ENCODE peak calls at places on chromosome 17, in seven cellular contexts. M is Peyer's patch, R is adrenal gland, G is tibial nerve, X is testis, E is lower leg skin, P is HCT116. K is an unnamed sample.

GRCh38 chr17:63150994-63151464 is 185.0 kb downstream of the TANC2 start:
- DNase-seq in M (no peak), R (no peak), G (no peak), X (no peak), E (no peak), P (no peak), K (no peak)

GRCh38 chr17:21119247-21119944 is 7.4 kb upstream of the DHRS7B start:
- DNase-seq in M (peak), R (peak), G (peak), X (peak), E (peak), P (peak), K (peak)

GRCh38 chr17:30344283-30345088 is 10.6 kb upstream of the TMIGD1 start:
- DNase-seq in M (no peak), R (peak), G (no peak), X (peak), E (no peak), P (no peak), K (no peak)

GRCh38 chr17:50806141-50806643 is 29.2 kb upstream of the WFIKKN2 start:
- DNase-seq in M (no peak), R (no peak), G (no peak), X (no peak), E (no peak), P (no peak), K (no peak)

GRCh38 chr17:2375406-2375805 is 25.5 kb downstream of the MNT start:
- DNase-seq in M (no peak), R (no peak), G (no peak), X (no peak), E (no peak), P (no peak), K (no peak)

GRCh38 chr17:2849327-2849670 is 53.1 kb downstream of the RAP1GAP2 start:
- DNase-seq in M (no peak), R (no peak), G (no peak), X (no peak), E (no peak), P (no peak), K (no peak)

GRCh38 chr17:4501295-4501949 is 2.7 kb downstream of the SPNS2 start:
- DNase-seq in M (no peak), R (no peak), G (no peak), X (no peak), E (no peak), P (no peak), K (peak)

GRCh38 chr17:46788300-46788699 is 30.2 kb downstream of the WNT3 start:
- DNase-seq in M (no peak), R (no peak), G (no peak), X (no peak), E (no peak), P (no peak), K (no peak)

GRCh38 chr17:49998836-49999511 is 4.0 kb upstream of the DLX3 start:
- DNase-seq in M (no peak), R (no peak), G (no peak), X (no peak), E (no peak), P (no peak), K (no peak)

GRCh38 chr17:75262112-75262606 is 480 bp downstream of the MRPS7 start:
- DNase-seq in M (no peak), R (no peak), G (no peak), X (no peak), E (no peak), P (no peak), K (no peak)

GRCh38 chr17:819251-819650 is 37.1 kb downstream of the MRM3 start:
- DNase-seq in M (no peak), R (no peak), G (no peak), X (no peak), E (no peak), P (no peak), K (no peak)

GRCh38 chr17:31858647-31859486 is at the start of gene COPRS:
- DNase-seq in M (peak), R (peak), G (peak), X (peak), E (peak), P (peak), K (peak)

GRCh38 chr17:82598256-82599011 is 49.8 kb downstream of the WDR45B start:
- DNase-seq in M (no peak), R (no peak), G (no peak), X (no peak), E (no peak), P (no peak), K (no peak)

GRCh38 chr17:69305177-69305576 is 21.8 kb downstream of the ABCA5 start:
- DNase-seq in M (no peak), R (no peak), G (no peak), X (no peak), E (no peak), P (no peak), K (no peak)

GRCh38 chr17:81379523-81379942 is 15.7 kb upstream of the BAHCC1 start:
- DNase-seq in M (no peak), R (no peak), G (no peak), X (no peak), E (no peak), P (peak), K (no peak)

GRCh38 chr17:47280072-47280811 is 26.6 kb downstream of the ITGB3 start:
- DNase-seq in M (no peak), R (no peak), G (no peak), X (no peak), E (no peak), P (no peak), K (no peak)

GRCh38 chr17:66514227-66514806 is 211.9 kb downstream of the PRKCA start:
- DNase-seq in M (no peak), R (no peak), G (no peak), X (no peak), E (no peak), P (no peak), K (peak)

GRCh38 chr17:27733771-27734170 is 66.6 kb downstream of the NOS2 start:
- DNase-seq in M (no peak), R (no peak), G (no peak), X (no peak), E (no peak), P (no peak), K (no peak)

GRCh38 chr17:80717661-80718060 is 173.0 kb downstream of the RPTOR start:
- DNase-seq in M (no peak), R (no peak), G (no peak), X (no peak), E (no peak), P (no peak), K (no peak)

GRCh38 chr17:50533185-50533584 is 650 bp downstream of the EPN3 start:
- DNase-seq in M (no peak), R (no peak), G (no peak), X (no peak), E (no peak), P (no peak), K (peak)

GRCh38 chr17:81713004-81713555 is 996 bp downstream of the SLC25A10 start:
- DNase-seq in M (no peak), R (no peak), G (no peak), X (no peak), E (no peak), P (no peak), K (peak)

GRCh38 chr17:80725532-80725931 is 180.9 kb downstream of the RPTOR start:
- DNase-seq in M (no peak), R (no peak), G (no peak), X (no peak), E (no peak), P (no peak), K (no peak)

GRCh38 chr17:33200116-33200515 is 93.0 kb downstream of the ASIC2 start:
- DNase-seq in M (no peak), R (no peak), G (no peak), X (no peak), E (peak), P (no peak), K (no peak)

GRCh38 chr17:41352597-41353366 is 2.2 kb upstream of the KRT33A start:
- DNase-seq in M (no peak), R (no peak), G (no peak), X (no peak), E (no peak), P (no peak), K (no peak)

GRCh38 chr17:58756246-58757161 is 850 bp downstream of the PPM1E start:
- DNase-seq in M (no peak), R (peak), G (no peak), X (peak), E (no peak), P (no peak), K (no peak)

GRCh38 chr17:41735744-41736143 is 1.3 kb upstream of the HAP1 start:
- DNase-seq in M (no peak), R (no peak), G (no peak), X (no peak), E (no peak), P (no peak), K (no peak)

DNA sequence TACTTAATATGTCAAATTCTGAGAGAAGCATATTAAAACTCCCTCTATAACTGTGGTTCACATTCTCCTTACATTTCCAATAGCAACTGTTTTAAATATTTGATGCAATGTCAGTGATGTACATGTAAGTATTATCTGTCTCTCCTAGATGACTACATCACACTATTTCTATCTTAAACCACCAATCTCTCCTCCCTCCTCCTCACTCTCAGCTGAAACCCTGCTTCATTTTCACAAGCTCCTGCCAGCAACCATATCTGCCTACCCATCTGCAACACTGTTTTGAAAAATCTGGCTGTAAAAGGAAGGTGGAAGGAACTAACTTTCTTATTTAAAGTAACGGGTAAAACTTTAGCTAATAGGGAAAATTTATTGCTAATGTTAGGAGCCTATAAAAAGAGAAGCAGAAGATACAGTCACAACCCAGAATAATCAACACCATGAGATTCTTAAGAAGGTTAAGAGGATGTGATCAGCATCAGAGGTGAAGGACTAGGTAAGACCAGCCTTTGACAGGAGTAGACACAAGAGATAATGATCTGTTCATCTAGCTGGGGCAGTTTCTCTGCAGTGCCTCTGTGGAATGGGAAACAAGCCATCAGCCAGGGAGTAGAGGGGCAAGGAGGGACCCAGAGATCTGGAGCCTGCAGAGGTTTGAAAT is 31.0 kb downstream of the MYH10 start:
- DNase-seq in M (no peak), R (no peak), G (no peak), X (no peak), E (no peak), P (no peak), K (peak)
- TF ChIP-seq POLR2A in M (no peak), R (no peak), G (no peak), X (no peak), E (no peak), P (no peak), K (no peak)

DNA sequence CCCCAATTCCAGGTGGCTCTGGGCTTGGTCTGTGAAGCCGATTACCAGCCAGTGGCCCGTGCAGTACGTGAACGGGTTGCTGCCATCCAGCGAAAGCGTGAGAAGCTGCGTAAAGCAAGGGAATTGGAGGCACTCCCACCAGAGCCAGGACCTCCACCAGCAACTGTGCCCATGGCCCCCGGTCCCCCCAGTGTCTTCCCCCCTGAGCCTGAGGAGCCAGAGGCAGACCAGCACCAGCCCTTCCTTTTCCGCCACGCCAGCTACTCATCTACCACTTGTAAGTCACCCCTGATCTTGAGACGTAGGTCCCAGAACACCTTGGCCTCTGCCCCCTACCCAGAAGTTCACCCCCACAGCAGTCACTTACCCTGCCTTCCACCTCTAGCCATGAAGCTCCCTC is 6.9 kb downstream of the WNK4 start:
- DNase-seq in M (no peak), R (no peak), G (no peak), X (no peak), E (no peak), P (no peak), K (no peak)
- TF ChIP-seq POLR2A in M (no peak), R (no peak), G (no peak), X (no peak), E (no peak), P (no peak), K (no peak)

DNA sequence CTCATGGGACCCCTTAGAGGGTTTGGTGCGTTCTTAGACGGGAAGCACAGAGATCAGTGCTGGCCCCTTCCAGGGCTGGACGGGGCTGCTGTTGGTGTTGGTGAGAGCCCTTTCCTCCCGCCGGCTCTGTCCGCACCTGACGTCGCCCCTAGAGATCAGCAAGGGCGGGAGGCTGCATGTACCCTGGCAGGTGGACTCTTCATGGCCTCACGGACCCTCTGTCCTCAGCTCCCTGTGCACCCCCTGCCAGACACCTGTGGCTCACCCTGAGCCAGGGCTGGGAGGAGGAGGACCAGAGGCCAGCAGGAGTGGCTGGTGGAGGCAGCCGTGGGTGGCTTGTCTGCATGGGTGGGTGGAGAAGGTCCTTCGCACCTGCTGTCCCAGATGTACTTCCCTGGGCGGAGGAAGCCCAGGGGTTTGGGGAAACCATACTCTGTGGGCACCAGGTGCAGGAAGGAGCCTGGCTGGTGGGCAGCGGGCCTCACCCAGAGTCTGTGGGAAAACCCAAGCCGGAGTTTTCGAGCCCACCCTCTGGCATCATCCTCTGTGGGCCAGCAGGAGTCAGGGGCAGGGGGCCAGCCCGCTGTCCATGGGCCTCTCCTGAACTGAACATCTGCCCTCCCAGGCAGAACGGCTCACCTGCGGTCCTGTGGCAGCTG is 348.6 kb downstream of the SEC14L1 start:
- DNase-seq in M (no peak), R (no peak), G (no peak), X (no peak), E (no peak), P (no peak), K (no peak)
- TF ChIP-seq POLR2A in M (no peak), R (no peak), G (no peak), X (no peak), E (no peak), P (no peak), K (no peak)

GRCh38 chr17:40312131-40312731 is 3.3 kb downstream of the RARA start:
- DNase-seq in M (no peak), R (no peak), G (no peak), X (no peak), E (no peak), P (no peak), K (no peak)
- TF ChIP-seq POLR2A in M (no peak), R (no peak), G (no peak), X (no peak), E (no peak), P (no peak), K (no peak)

DNA sequence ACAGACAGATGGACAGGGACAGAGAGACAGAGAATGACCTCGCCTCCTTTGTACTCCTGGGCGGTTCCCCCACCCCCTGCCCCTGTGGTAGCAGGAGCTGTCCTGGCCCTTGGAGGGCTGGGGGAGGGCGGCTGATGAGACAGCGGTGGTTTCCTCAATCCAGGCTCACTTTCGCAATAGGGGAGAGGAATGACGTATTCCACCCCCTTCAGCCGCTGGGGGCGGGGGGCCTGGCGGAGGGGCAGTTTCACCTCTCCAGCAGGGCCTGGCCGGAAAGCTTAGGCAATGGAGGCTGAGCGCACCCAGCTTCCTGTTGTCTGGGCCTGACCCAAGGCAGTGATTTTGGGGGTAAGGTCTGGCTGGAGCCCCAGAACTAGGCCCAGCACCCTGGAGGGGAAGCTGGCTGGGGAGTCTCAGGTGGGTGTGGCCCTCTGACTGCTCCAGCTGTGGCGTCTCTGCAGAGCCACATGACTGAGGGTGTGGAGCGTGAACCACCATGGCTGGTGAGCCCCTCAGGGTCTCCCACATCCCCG is 7.4 kb downstream of the FMNL1 start:
- DNase-seq in M (peak), R (peak), G (peak), X (peak), E (peak), P (no peak), K (peak)
- TF ChIP-seq POLR2A in M (no peak), R (no peak), G (no peak), X (no peak), E (no peak), P (no peak), K (peak)

GRCh38 chr17:45584092-45585036 is 93.8 kb upstream of the PLEKHM1 start:
- DNase-seq in M (peak), R (peak), G (peak), X (peak), E (peak), P (peak), K (no peak)
- TF ChIP-seq POLR2A in M (peak), R (no peak), G (no peak), X (no peak), E (no peak), P (peak), K (peak)